ENCODE peak calls at places on chromosomes 16 and 17, in eight cellular contexts. Z is kidney, M is Karpas-422, F is IMR-90, H is sigmoid colon, A is hepatocyte, G is tibial nerve, R is neuronal stem cell. T is an unnamed sample.

GRCh38 chr17:55607736-55608341 is 96.6 kb upstream of the SMIM36 start:
- DNase-seq in Z (no peak), M (no peak), F (peak), H (peak), A (peak), G (peak), R (no peak), T (peak)

GRCh38 chr17:46822388-46822921 is 4.0 kb upstream of the WNT3 start:
- DNase-seq in Z (no peak), M (peak), F (no peak), H (no peak), A (no peak), G (no peak), R (no peak), T (no peak)

GRCh38 chr17:8488931-8489330 is 53.2 kb downstream of the NDEL1 start:
- DNase-seq in Z (no peak), M (no peak), F (peak), H (peak), A (peak), G (no peak), R (no peak), T (peak)

GRCh38 chr16:57413733-57414132 is 9.2 kb downstream of the CCL17 start:
- DNase-seq in Z (no peak), M (no peak), F (no peak), H (no peak), A (no peak), G (no peak), R (no peak), T (no peak)

GRCh38 chr17:37301288-37301687 is 74.5 kb upstream of the C17orf78 start:
- DNase-seq in Z (no peak), M (no peak), F (peak), H (no peak), A (no peak), G (no peak), R (no peak), T (no peak)

GRCh38 chr17:32482568-32483320 is 4.0 kb upstream of the CDK5R1 start:
- DNase-seq in Z (peak), M (no peak), F (peak), H (peak), A (no peak), G (no peak), R (no peak), T (no peak)

GRCh38 chr17:45425125-45425983 is 7.3 kb downstream of the ARHGAP27 start:
- DNase-seq in Z (peak), M (peak), F (peak), H (no peak), A (peak), G (no peak), R (no peak), T (peak)

GRCh38 chr17:81576621-81577277 is 24.6 kb upstream of the FAAP100 start:
- DNase-seq in Z (peak), M (no peak), F (peak), H (no peak), A (no peak), G (no peak), R (no peak), T (no peak)

GRCh38 chr16:21101631-21102420 is 48.8 kb downstream of the DNAH3 start:
- DNase-seq in Z (no peak), M (peak), F (peak), H (no peak), A (peak), G (no peak), R (peak), T (peak)

GRCh38 chr17:27944546-27945332 is 51.6 kb upstream of the LYRM9 start:
- DNase-seq in Z (no peak), M (no peak), F (no peak), H (no peak), A (no peak), G (no peak), R (no peak), T (no peak)

GRCh38 chr17:81665205-81666091 is 957 bp downstream of the OXLD1 start:
- DNase-seq in Z (peak), M (peak), F (peak), H (peak), A (no peak), G (no peak), R (no peak), T (no peak)

GRCh38 chr17:48574523-48575065 is 3.6 kb downstream of the HOXB4 start:
- DNase-seq in Z (no peak), M (no peak), F (no peak), H (no peak), A (no peak), G (no peak), R (no peak), T (no peak)
- H3K27ac ChIP-seq in Z (peak), M (no peak), F (peak), H (peak), A (peak), G (peak), R (no peak), T (no peak)

DNA sequence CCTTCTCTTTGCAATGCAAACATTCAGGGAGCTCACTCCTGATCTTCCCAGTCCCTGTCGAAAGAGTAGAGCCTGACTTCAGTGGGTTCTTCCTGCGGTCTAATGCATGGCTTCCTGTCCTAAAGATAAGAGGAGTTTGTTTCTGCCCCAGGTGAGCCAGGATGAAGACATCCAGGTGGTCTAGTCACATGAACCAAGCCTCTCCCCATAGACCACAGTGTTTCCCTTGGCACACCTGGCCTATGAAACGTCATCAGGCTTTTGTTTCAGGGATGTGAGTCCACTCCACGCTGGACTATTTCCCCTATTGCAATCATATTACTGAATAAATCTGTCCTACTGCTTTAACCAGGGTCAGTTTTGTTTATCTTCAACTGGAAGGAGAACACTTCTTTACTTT is 21.1 kb downstream of the CES1 start:
- DNase-seq in Z (no peak), M (no peak), F (no peak), H (no peak), A (no peak), G (no peak), R (no peak), T (no peak)
- H3K27ac ChIP-seq in Z (no peak), M (no peak), F (no peak), H (no peak), A (no peak), G (no peak), R (no peak), T (no peak)

DNA sequence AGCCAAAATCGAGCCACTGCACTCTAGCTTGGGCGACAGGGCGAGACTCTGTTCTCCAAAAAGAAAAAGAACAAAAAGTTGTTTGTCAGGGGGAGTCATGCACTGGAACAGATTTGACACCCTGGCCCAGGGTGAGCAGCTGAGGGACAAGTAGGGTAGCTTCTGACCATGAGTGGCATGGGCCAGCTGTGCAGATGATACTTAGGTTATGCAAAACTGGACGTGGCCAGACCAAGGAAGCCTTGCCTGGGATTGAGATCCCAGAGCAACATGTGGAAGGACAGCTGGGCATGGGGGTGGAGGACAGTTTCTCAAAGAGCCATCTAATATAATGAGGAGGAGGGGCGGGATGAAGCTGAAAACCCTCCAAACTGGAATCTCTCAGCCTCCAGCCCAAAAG is 19.6 kb upstream of the SLC35B1 start:
- DNase-seq in Z (no peak), M (no peak), F (no peak), H (no peak), A (no peak), G (no peak), R (no peak), T (no peak)
- H3K27ac ChIP-seq in Z (no peak), M (no peak), F (no peak), H (peak), A (no peak), G (no peak), R (no peak), T (peak)

GRCh38 chr16:1734816-1735215 is 28.8 kb downstream of the MAPK8IP3 start:
- DNase-seq in Z (no peak), M (no peak), F (no peak), H (no peak), A (no peak), G (no peak), R (no peak), T (no peak)
- H3K27ac ChIP-seq in Z (no peak), M (no peak), F (no peak), H (no peak), A (no peak), G (no peak), R (no peak), T (no peak)

T was measured in left ventricle myocardium inferior.